ENCODE peak calls at places on chromosome 9, in seven cellular contexts. V, O, R, W, K, I and X are unnamed samples.

GRCh38 chr9:136052991-136053756 is 41.9 kb downstream of the NACC2 start:
- DNase-seq in O (no peak), R (no peak), I (no peak), W (no peak), K (no peak), V (no peak), X (no peak)

GRCh38 chr9:111474385-111474784 is 9.8 kb downstream of the ECPAS start:
- DNase-seq in R (no peak), K (no peak), I (no peak), W (no peak), O (no peak), V (no peak), X (no peak)

GRCh38 chr9:101509572-101509971 is 24.1 kb upstream of the RNF20 start:
- DNase-seq in O (no peak), K (no peak), I (no peak), W (no peak), R (no peak), V (no peak), X (no peak)

GRCh38 chr9:114745879-114746550 is 59.8 kb downstream of the TNFSF15 start:
- DNase-seq in I (no peak), V (no peak), R (no peak), K (no peak), W (no peak), O (no peak), X (no peak)

GRCh38 chr9:111969622-111970021 is 73.0 kb downstream of the UGCG start:
- DNase-seq in W (no peak), K (no peak), R (no peak), I (no peak), O (no peak), V (no peak), X (no peak)

GRCh38 chr9:4228606-4229005 is 71.3 kb downstream of the GLIS3 start:
- DNase-seq in W (no peak), R (no peak), K (peak; percentile 26), I (no peak), O (no peak), V (no peak), X (no peak)

GRCh38 chr9:75108571-75108970 is 20.3 kb downstream of the OSTF1 start:
- DNase-seq in V (peak; percentile 29), K (no peak), I (no peak), W (no peak), O (peak; percentile 49), R (no peak), X (no peak)

GRCh38 chr9:122816163-122816867 is 12.1 kb downstream of the PDCL start:
- DNase-seq in O (no peak), I (no peak), R (no peak), K (no peak), V (peak; percentile 13), W (peak; percentile 30), X (no peak)

GRCh38 chr9:4656621-4657020 is 5.5 kb upstream of the PLPP6 start:
- DNase-seq in W (no peak), I (no peak), V (no peak), O (no peak), K (no peak), R (no peak), X (no peak)

GRCh38 chr9:117734523-117735314 is 30.5 kb downstream of the TLR4 start:
- DNase-seq in O (no peak), V (no peak), I (no peak), R (no peak), K (no peak), W (no peak), X (no peak)

GRCh38 chr9:109730228-109730627 is 49.8 kb upstream of the PALM2AKAP2 start:
- DNase-seq in K (no peak), W (no peak), R (no peak), I (no peak), O (no peak), V (peak; percentile 7), X (no peak)

GRCh38 chr9:132409828-132410528 is at the start of gene CFAP77:
- DNase-seq in R (peak; percentile 48), W (no peak), V (peak; percentile 46), I (no peak), O (peak; percentile 42), K (peak; percentile 70), X (no peak)

GRCh38 chr9:97638666-97639065 is 5.0 kb downstream of the NCBP1 start:
- DNase-seq in O (no peak), K (peak; percentile 3), W (no peak), R (peak; percentile 7), V (no peak), I (no peak), X (no peak)

GRCh38 chr9:21576331-21577189 is 94.4 kb upstream of the IFNE start:
- DNase-seq in W (no peak), R (no peak), I (no peak), V (no peak), O (no peak), K (no peak), X (no peak)

GRCh38 chr9:126326228-126327015 is at the start of gene MVB12B:
- DNase-seq in V (peak; percentile 52), O (peak; percentile 53), R (peak; percentile 58), K (peak; percentile 70), I (peak; percentile 72), W (no peak), X (no peak)

GRCh38 chr9:135515541-135515951 is 5.7 kb upstream of the LCN1 start:
- DNase-seq in K (no peak), V (no peak), O (peak; percentile 8), W (no peak), R (no peak), I (peak; percentile 68), X (no peak)

GRCh38 chr9:128554155-128554862 is 1.9 kb downstream of the SPTAN1 start:
- DNase-seq in V (peak; percentile 34), O (peak; percentile 37), I (peak; percentile 87), W (peak; percentile 42), K (peak; percentile 85), R (peak; percentile 72), X (peak; percentile 44)

GRCh38 chr9:22342489-22343217 is 104.0 kb upstream of the DMRTA1 start:
- DNase-seq in K (no peak), I (no peak), V (peak; percentile 9), O (no peak), R (no peak), W (peak; percentile 14), X (no peak)

DNA sequence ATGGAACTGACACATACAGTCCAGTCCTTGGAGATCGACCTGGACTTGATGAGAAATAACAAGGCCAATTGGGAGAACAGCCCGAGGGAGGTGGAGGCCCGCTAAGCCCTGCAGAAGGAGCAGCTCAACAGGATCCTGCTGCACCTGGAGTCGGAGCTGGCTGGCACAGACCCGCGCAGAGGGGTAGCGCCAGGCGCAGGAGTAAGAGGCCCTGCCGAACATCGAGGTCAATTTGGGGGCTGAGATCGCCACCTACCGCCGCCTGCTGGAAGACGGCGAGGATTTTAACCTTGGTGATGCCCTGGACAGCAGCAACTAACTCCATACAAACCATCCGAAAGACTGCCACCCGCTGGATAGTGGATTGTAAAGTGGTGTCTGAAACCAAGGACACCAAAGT is 1610.1 kb upstream of the ACO1 start:
- DNase-seq in W (no peak), I (no peak), O (no peak), K (peak; percentile 6), R (no peak), V (no peak), X (no peak)
- TF ChIP-seq CTCF in W (no peak), I (no peak), O (no peak), K (no peak), R (no peak), V (no peak), X (no peak)

DNA sequence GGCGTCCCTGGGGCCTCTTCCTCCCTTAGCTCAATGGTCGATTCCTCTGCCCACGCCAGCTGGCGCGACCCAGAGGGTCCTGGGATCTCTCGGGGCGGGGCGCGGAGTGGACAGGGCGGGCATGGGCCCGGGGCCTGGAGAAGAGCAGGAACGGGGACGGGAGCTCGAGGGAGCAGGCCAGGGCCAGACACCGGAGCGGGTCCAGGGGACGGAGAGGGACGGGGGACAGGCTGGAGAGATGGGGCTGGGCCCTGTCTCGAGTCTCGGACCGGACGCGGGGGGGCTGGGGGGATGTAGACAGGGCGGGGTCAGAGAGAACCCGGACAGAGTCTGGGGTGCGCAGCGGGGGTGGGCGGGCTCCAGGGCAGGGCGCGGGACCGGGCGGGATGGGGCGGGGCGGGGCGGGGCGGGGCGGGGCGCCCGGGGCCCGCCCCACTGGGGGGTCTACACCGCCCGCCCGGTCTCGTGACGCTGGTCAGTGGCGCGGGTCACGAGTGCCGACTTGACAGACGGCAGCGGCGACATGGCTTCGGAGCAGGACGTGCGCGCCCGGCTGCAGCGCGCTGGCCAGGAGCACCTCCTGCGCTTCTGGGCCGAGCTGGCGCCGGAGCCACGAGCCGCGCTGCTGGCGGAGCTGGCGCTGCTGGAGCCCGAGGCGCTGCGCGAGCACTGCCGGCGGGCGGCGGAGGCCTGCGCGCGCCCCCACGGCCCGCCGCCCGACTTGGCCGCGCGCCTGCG is at the start of gene UAP1L1:
- DNase-seq in R (no peak), W (peak; percentile 73), K (peak; percentile 75), I (no peak), O (peak; percentile 78), V (peak; percentile 85), X (no peak)
- TF ChIP-seq CTCF in R (no peak), W (no peak), K (no peak), I (no peak), O (no peak), V (no peak), X (no peak)

DNA sequence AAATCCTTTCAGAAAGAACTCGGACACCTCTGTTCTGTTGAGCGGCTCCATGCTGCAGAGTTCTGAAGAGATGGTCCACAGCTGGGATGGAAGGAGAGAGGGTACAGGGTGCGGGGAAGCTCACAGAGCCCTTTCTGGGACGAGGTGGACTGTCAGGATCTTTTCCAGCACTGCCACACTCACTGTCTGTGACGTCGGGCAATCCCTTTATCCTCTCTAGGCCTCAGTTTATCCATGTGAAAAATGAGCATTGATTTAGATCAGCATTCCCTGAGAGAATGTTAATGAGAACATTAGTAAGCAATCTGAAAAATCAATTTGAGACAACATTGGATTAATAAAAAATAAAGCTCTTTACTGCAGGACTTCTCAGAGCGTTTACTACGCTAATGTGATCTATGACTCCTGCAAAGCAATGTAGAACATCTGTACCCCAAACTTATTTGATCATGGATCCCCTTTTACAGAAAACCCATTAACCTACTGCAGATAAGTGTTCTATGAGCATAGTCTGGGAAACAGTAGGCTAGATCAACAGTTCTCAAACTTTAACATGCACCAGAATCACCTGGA is at the start of gene OR13J1:
- DNase-seq in I (no peak), K (no peak), O (no peak), V (no peak), W (peak; percentile 4), R (no peak), X (no peak)
- TF ChIP-seq CTCF in I (no peak), K (no peak), O (no peak), V (no peak), W (no peak), R (no peak), X (no peak)

GRCh38 chr9:92635760-92636159 is 34.2 kb downstream of the IPPK start:
- DNase-seq in I (peak; percentile 33), W (no peak), K (no peak), O (peak; percentile 2), V (no peak), R (no peak), X (no peak)

GRCh38 chr9:92634712-92635605 is 35.0 kb downstream of the IPPK start:
- DNase-seq in V (peak; percentile 79), O (peak; percentile 74), R (peak; percentile 92), I (peak; percentile 84), K (peak; percentile 84), W (peak; percentile 61), X (peak; percentile 77)

GRCh38 chr9:92637886-92638620 is 31.9 kb downstream of the IPPK start:
- DNase-seq in I (peak; percentile 54), W (no peak), O (peak; percentile 20), V (no peak), R (no peak), K (no peak), X (no peak)

GRCh38 chr9:92637331-92637730 is 32.6 kb downstream of the IPPK start:
- DNase-seq in R (no peak), I (peak; percentile 50), W (no peak), O (peak; percentile 24), V (no peak), K (no peak), X (no peak)

GRCh38 chr9:92636627-92637026 is 33.3 kb downstream of the IPPK start:
- DNase-seq in K (no peak), O (no peak), W (no peak), I (peak; percentile 53), V (no peak), R (no peak), X (no peak)
- TF ChIP-seq CTCF in K (no peak), O (no peak), W (no peak), I (no peak), V (no peak), R (no peak), X (no peak)